ENCODE peak calls at places on chromosome 18, in four cellular contexts. One of them, this sample, is unnamed.

GRCh38 chr18:74731097-74731496 is 133.4 kb downstream of the ZNF407 start:
- DNase-seq in CD8-positive, alpha-beta T cell: no peak
- DNase-seq in GM06990: no peak
- DNase-seq in ovary: no peak
- DNase-seq in this sample: no peak

GRCh38 chr18:77068321-77068841 is 64.2 kb downstream of the MBP start:
- DNase-seq in CD8-positive, alpha-beta T cell: no peak
- DNase-seq in GM06990: peak
- DNase-seq in ovary: no peak
- DNase-seq in this sample: no peak

GRCh38 chr18:42730272-42730671 is 385.2 kb downstream of the RIT2 start:
- DNase-seq in CD8-positive, alpha-beta T cell: no peak
- DNase-seq in GM06990: no peak
- DNase-seq in ovary: no peak
- DNase-seq in this sample: no peak

GRCh38 chr18:42706618-42707017 is 408.9 kb downstream of the RIT2 start:
- DNase-seq in CD8-positive, alpha-beta T cell: no peak
- DNase-seq in GM06990: no peak
- DNase-seq in ovary: no peak
- DNase-seq in this sample: no peak

GRCh38 chr18:61546598-61546997 is 213.4 kb downstream of the CDH20 start:
- DNase-seq in CD8-positive, alpha-beta T cell: no peak
- DNase-seq in GM06990: no peak
- DNase-seq in ovary: no peak
- DNase-seq in this sample: no peak

GRCh38 chr18:77645170-77645872 is 395.7 kb downstream of the GALR1 start:
- DNase-seq in CD8-positive, alpha-beta T cell: no peak
- DNase-seq in GM06990: no peak
- DNase-seq in ovary: no peak
- DNase-seq in this sample: no peak

GRCh38 chr18:75211721-75212625 is 1.4 kb downstream of the TSHZ1 start:
- DNase-seq in CD8-positive, alpha-beta T cell: no peak
- DNase-seq in GM06990: peak
- DNase-seq in ovary: peak
- DNase-seq in this sample: no peak

GRCh38 chr18:8952796-8953760 is 149.4 kb upstream of the NDUFV2 start:
- DNase-seq in CD8-positive, alpha-beta T cell: no peak
- DNase-seq in GM06990: no peak
- DNase-seq in ovary: no peak
- DNase-seq in this sample: no peak

GRCh38 chr18:50096766-50097435 is 98.0 kb downstream of the MYO5B start:
- DNase-seq in CD8-positive, alpha-beta T cell: no peak
- DNase-seq in GM06990: no peak
- DNase-seq in ovary: no peak
- DNase-seq in this sample: no peak

GRCh38 chr18:70172225-70172624 is 33.3 kb downstream of the RTTN start:
- DNase-seq in CD8-positive, alpha-beta T cell: no peak
- DNase-seq in GM06990: no peak
- DNase-seq in ovary: no peak
- DNase-seq in this sample: no peak

GRCh38 chr18:55699233-55699765 is 111.3 kb upstream of the TCF4 start:
- DNase-seq in CD8-positive, alpha-beta T cell: no peak
- DNase-seq in GM06990: no peak
- DNase-seq in ovary: no peak
- DNase-seq in this sample: no peak

GRCh38 chr18:74137920-74138538 is 9.6 kb downstream of the FBXO15 start:
- DNase-seq in CD8-positive, alpha-beta T cell: no peak
- DNase-seq in GM06990: no peak
- DNase-seq in ovary: no peak
- DNase-seq in this sample: no peak

GRCh38 chr18:29003194-29003593 is 826.3 kb upstream of the CDH2 start:
- DNase-seq in CD8-positive, alpha-beta T cell: no peak
- DNase-seq in GM06990: no peak
- DNase-seq in ovary: no peak
- DNase-seq in this sample: no peak

GRCh38 chr18:51342815-51343214 is 145.3 kb upstream of the MEX3C start:
- DNase-seq in CD8-positive, alpha-beta T cell: no peak
- DNase-seq in GM06990: no peak
- DNase-seq in ovary: no peak
- DNase-seq in this sample: no peak

GRCh38 chr18:59311631-59312030 is 6.8 kb downstream of the CPLX4 start:
- DNase-seq in CD8-positive, alpha-beta T cell: no peak
- DNase-seq in GM06990: no peak
- DNase-seq in ovary: no peak
- DNase-seq in this sample: no peak

GRCh38 chr18:76480913-76481312 is 14.1 kb downstream of the ZNF516 start:
- DNase-seq in CD8-positive, alpha-beta T cell: no peak
- DNase-seq in GM06990: no peak
- DNase-seq in ovary: no peak
- DNase-seq in this sample: no peak

GRCh38 chr18:67513285-67513684 is 3.2 kb downstream of the DSEL start:
- DNase-seq in CD8-positive, alpha-beta T cell: no peak
- DNase-seq in GM06990: no peak
- DNase-seq in ovary: no peak
- DNase-seq in this sample: no peak
- TF ChIP-seq CTCF in CD8-positive, alpha-beta T cell: no peak
- TF ChIP-seq CTCF in GM06990: no peak
- TF ChIP-seq CTCF in ovary: no peak
- TF ChIP-seq CTCF in this sample: peak

GRCh38 chr18:25561923-25562322 is 210.0 kb upstream of the ZNF521 start:
- DNase-seq in CD8-positive, alpha-beta T cell: no peak
- DNase-seq in GM06990: no peak
- DNase-seq in ovary: no peak
- DNase-seq in this sample: no peak
- TF ChIP-seq CTCF in CD8-positive, alpha-beta T cell: no peak
- TF ChIP-seq CTCF in GM06990: peak
- TF ChIP-seq CTCF in ovary: no peak
- TF ChIP-seq CTCF in this sample: peak

DNA sequence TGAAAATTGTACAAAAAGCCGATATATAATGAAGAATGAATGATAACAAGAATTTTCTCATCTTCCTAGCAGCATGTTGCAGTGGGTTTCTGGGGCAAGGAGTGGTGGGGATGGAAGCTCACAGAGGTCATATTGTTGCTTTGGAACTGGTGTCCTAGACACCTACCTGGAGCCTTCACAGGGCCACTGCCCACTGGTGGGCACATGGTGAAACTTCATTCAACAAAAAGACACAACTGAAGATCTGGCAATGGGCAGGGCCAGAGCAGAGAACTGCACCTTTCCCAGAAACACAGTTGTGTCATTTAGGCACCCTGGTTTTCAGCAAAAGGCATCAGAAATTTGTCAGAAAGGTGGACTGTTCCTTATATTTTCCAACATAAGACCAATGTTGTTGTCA is 115.3 kb downstream of the FHOD3 start:
- DNase-seq in CD8-positive, alpha-beta T cell: no peak
- DNase-seq in GM06990: no peak
- DNase-seq in ovary: no peak
- DNase-seq in this sample: no peak
- TF ChIP-seq CTCF in CD8-positive, alpha-beta T cell: no peak
- TF ChIP-seq CTCF in GM06990: peak
- TF ChIP-seq CTCF in ovary: no peak
- TF ChIP-seq CTCF in this sample: peak

GRCh38 chr18:63154350-63155152 is 165.0 kb downstream of the BCL2 start:
- DNase-seq in CD8-positive, alpha-beta T cell: no peak
- DNase-seq in GM06990: no peak
- DNase-seq in ovary: no peak
- DNase-seq in this sample: no peak
- TF ChIP-seq CTCF in CD8-positive, alpha-beta T cell: no peak
- TF ChIP-seq CTCF in GM06990: no peak
- TF ChIP-seq CTCF in ovary: no peak
- TF ChIP-seq CTCF in this sample: no peak

DNA sequence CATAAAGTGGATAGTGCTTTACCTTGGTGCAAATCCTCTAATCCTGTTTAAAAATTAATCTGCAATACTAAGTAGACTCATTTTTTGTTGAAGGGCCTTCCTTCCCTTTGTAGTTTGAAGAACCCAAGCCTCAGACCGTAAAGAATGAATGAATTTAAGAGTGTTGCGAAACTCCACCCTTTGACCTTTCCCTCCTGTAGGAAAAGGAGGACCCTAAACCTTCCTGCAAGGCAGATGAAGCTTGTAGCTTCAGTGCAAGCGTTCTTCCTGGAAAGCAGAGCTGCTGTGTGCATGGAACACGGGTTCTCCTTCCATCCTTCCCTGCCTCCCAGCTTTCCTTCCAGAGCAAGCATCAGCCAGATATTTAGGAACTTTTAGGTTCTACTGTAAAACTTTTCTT is 1.7 kb downstream of the IMPA2 start:
- DNase-seq in CD8-positive, alpha-beta T cell: no peak
- DNase-seq in GM06990: no peak
- DNase-seq in ovary: no peak
- DNase-seq in this sample: no peak
- TF ChIP-seq CTCF in CD8-positive, alpha-beta T cell: no peak
- TF ChIP-seq CTCF in GM06990: no peak
- TF ChIP-seq CTCF in ovary: no peak
- TF ChIP-seq CTCF in this sample: no peak

DNA sequence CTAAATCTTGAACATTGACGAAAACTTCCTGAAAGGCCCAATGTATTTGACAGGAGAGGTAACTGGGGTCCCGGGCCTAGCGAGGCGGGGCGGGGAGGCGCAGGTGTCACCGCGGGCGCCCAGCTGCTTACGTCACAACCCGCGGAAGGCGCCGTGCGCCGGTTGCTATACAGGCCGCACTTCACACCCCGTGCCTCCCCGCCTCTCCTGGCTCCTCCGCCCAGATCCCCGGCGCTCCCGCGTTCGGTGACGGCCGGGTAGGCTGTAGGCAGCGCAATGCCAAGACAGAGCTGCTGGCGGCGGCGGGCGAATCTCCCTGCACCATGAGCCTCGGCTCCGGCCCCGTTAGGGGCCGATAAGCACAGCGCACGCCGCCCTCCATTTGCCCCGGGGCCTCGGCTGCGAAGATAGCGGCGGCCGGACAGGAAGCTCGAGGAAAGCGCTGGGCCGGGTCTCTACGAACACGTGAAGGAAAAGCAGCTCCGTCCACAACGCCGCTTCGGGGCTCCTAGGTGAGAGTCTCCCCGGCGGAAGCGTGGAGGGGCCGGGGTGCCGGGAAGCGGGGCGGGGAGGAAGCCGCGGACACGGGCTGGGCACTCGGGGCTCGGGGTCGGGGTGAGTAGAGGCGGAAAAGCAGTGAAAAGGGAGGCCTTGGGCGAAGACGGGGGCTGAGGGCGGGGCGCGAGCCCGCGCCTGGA is at the start of gene RNF138:
- DNase-seq in CD8-positive, alpha-beta T cell: peak
- DNase-seq in GM06990: peak
- DNase-seq in ovary: peak
- DNase-seq in this sample: peak
- TF ChIP-seq CTCF in CD8-positive, alpha-beta T cell: no peak
- TF ChIP-seq CTCF in GM06990: no peak
- TF ChIP-seq CTCF in ovary: no peak
- TF ChIP-seq CTCF in this sample: no peak

GRCh38 chr18:7370375-7370774 is 139.5 kb downstream of the LRRC30 start:
- DNase-seq in CD8-positive, alpha-beta T cell: no peak
- DNase-seq in GM06990: no peak
- DNase-seq in ovary: no peak
- DNase-seq in this sample: no peak

GRCh38 chr18:7370812-7371211 is 139.9 kb downstream of the LRRC30 start:
- DNase-seq in CD8-positive, alpha-beta T cell: no peak
- DNase-seq in GM06990: no peak
- DNase-seq in ovary: no peak
- DNase-seq in this sample: no peak

GRCh38 chr18:7366597-7366996 is 135.7 kb downstream of the LRRC30 start:
- DNase-seq in CD8-positive, alpha-beta T cell: no peak
- DNase-seq in GM06990: no peak
- DNase-seq in ovary: no peak
- DNase-seq in this sample: peak

GRCh38 chr18:7369006-7369405 is 138.1 kb downstream of the LRRC30 start:
- DNase-seq in CD8-positive, alpha-beta T cell: no peak
- DNase-seq in GM06990: no peak
- DNase-seq in ovary: no peak
- DNase-seq in this sample: no peak

DNA sequence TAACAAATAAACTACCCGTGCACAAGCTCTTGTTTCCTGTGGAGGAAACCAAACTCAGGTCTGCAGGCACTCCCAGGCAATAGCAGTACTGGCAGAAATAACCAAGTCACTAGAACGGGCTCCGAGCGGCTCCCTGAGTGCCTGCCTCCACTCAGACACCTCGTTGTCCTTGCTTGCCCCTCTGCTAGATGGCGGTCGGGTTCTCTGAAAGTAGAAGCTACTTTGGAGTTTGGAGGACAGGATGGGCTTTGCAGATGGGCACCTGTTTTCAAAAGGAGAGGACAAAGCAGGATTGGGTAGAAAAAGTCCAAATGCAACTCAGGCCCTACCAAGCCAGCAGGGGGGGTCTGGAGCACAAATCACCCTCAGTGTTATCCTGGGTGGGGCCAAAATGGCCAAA is 136.4 kb downstream of the LRRC30 start:
- DNase-seq in CD8-positive, alpha-beta T cell: no peak
- DNase-seq in GM06990: no peak
- DNase-seq in ovary: no peak
- DNase-seq in this sample: no peak
- TF ChIP-seq CTCF in CD8-positive, alpha-beta T cell: no peak
- TF ChIP-seq CTCF in GM06990: no peak
- TF ChIP-seq CTCF in ovary: no peak
- TF ChIP-seq CTCF in this sample: no peak

GRCh38 chr18:48764452-48764851 is 186.3 kb downstream of the SMAD7 start:
- DNase-seq in CD8-positive, alpha-beta T cell: no peak
- DNase-seq in GM06990: no peak
- DNase-seq in ovary: no peak
- DNase-seq in this sample: no peak

GRCh38 chr18:48762836-48763713 is 187.7 kb downstream of the SMAD7 start:
- DNase-seq in CD8-positive, alpha-beta T cell: no peak
- DNase-seq in GM06990: no peak
- DNase-seq in ovary: no peak
- DNase-seq in this sample: no peak

GRCh38 chr18:48763714-48764100 is 187.1 kb downstream of the SMAD7 start:
- DNase-seq in CD8-positive, alpha-beta T cell: no peak
- DNase-seq in GM06990: no peak
- DNase-seq in ovary: no peak
- DNase-seq in this sample: no peak

GRCh38 chr18:48761582-48761981 is 189.2 kb downstream of the SMAD7 start:
- DNase-seq in CD8-positive, alpha-beta T cell: no peak
- DNase-seq in GM06990: no peak
- DNase-seq in ovary: no peak
- DNase-seq in this sample: no peak

DNA sequence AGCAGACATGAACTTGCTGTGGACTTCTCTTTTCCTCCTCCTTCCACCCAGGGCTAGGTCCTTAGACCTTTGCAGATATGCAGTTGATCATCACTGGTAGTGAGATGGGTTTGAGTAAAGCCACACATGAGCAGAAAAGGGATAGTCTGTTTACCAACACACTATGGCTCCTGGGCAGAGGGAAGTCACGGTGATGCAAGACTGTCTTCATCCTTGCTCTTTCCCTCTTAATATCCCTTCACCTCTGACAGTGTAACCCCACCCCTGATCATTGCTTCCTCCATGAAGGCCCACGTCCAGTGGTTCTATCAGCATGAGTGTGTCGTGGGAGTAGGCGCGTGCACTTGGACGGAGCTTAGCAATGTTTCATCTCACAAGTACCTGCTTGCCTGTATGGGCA is 188.7 kb downstream of the SMAD7 start:
- DNase-seq in CD8-positive, alpha-beta T cell: no peak
- DNase-seq in GM06990: no peak
- DNase-seq in ovary: no peak
- DNase-seq in this sample: no peak
- TF ChIP-seq CTCF in CD8-positive, alpha-beta T cell: no peak
- TF ChIP-seq CTCF in GM06990: no peak
- TF ChIP-seq CTCF in ovary: no peak
- TF ChIP-seq CTCF in this sample: no peak

GRCh38 chr18:48675330-48675761 is 136.5 kb downstream of the CTIF start:
- DNase-seq in CD8-positive, alpha-beta T cell: peak
- DNase-seq in GM06990: peak
- DNase-seq in ovary: peak
- DNase-seq in this sample: peak
- TF ChIP-seq CTCF in CD8-positive, alpha-beta T cell: peak
- TF ChIP-seq CTCF in GM06990: peak
- TF ChIP-seq CTCF in ovary: peak
- TF ChIP-seq CTCF in this sample: peak

GRCh38 chr18:41436772-41437171 is 518.3 kb upstream of the PIK3C3 start:
- DNase-seq in CD8-positive, alpha-beta T cell: no peak
- DNase-seq in GM06990: no peak
- DNase-seq in ovary: no peak
- DNase-seq in this sample: no peak
- TF ChIP-seq CTCF in CD8-positive, alpha-beta T cell: no peak
- TF ChIP-seq CTCF in GM06990: no peak
- TF ChIP-seq CTCF in ovary: no peak
- TF ChIP-seq CTCF in this sample: no peak